ENCODE peak calls at places on chromosome 1, in five cellular contexts. One of them, this sample, is unnamed.

GRCh38 chr1:210234254-210234747 is 1.7 kb downstream of the SERTAD4 start:
- DNase-seq in esophagus squamous epithelium: no peak
- DNase-seq in suprapubic skin: no peak
- DNase-seq in brain microvascular endothelial cell: no peak
- DNase-seq in dorsolateral prefrontal cortex: no peak
- DNase-seq in this sample: no peak

GRCh38 chr1:83676106-83676505 is 322.8 kb downstream of the TTLL7 start:
- DNase-seq in dorsolateral prefrontal cortex: no peak
- DNase-seq in suprapubic skin: no peak
- DNase-seq in brain microvascular endothelial cell: no peak
- DNase-seq in esophagus squamous epithelium: no peak
- DNase-seq in this sample: no peak

GRCh38 chr1:63343922-63344321 is 21.6 kb downstream of the FOXD3 start:
- DNase-seq in suprapubic skin: no peak
- DNase-seq in dorsolateral prefrontal cortex: no peak
- DNase-seq in brain microvascular endothelial cell: no peak
- DNase-seq in esophagus squamous epithelium: no peak
- DNase-seq in this sample: no peak

GRCh38 chr1:66984491-66984890 is 59.7 kb downstream of the MIER1 start:
- DNase-seq in esophagus squamous epithelium: no peak
- DNase-seq in suprapubic skin: no peak
- DNase-seq in dorsolateral prefrontal cortex: no peak
- DNase-seq in brain microvascular endothelial cell: no peak
- DNase-seq in this sample: no peak

GRCh38 chr1:59156526-59157196 is 140.2 kb upstream of the FGGY start:
- DNase-seq in dorsolateral prefrontal cortex: no peak
- DNase-seq in suprapubic skin: no peak
- DNase-seq in brain microvascular endothelial cell: peak
- DNase-seq in esophagus squamous epithelium: no peak
- DNase-seq in this sample: peak

GRCh38 chr1:150022357-150022756 is 11.8 kb upstream of the OTUD7B start:
- DNase-seq in suprapubic skin: no peak
- DNase-seq in brain microvascular endothelial cell: no peak
- DNase-seq in esophagus squamous epithelium: no peak
- DNase-seq in dorsolateral prefrontal cortex: no peak
- DNase-seq in this sample: no peak

GRCh38 chr1:100423832-100424337 is 71.6 kb downstream of the CDC14A start:
- DNase-seq in suprapubic skin: no peak
- DNase-seq in brain microvascular endothelial cell: no peak
- DNase-seq in dorsolateral prefrontal cortex: no peak
- DNase-seq in esophagus squamous epithelium: no peak
- DNase-seq in this sample: no peak

GRCh38 chr1:157969693-157970485 is 23.6 kb upstream of the KIRREL1 start:
- DNase-seq in brain microvascular endothelial cell: peak
- DNase-seq in suprapubic skin: no peak
- DNase-seq in dorsolateral prefrontal cortex: no peak
- DNase-seq in esophagus squamous epithelium: no peak
- DNase-seq in this sample: peak

GRCh38 chr1:156874572-156874971 is 13.9 kb downstream of the NTRK1 start:
- DNase-seq in brain microvascular endothelial cell: no peak
- DNase-seq in dorsolateral prefrontal cortex: no peak
- DNase-seq in suprapubic skin: no peak
- DNase-seq in esophagus squamous epithelium: no peak
- DNase-seq in this sample: no peak

GRCh38 chr1:188240772-188241406 is 1412.1 kb downstream of the PLA2G4A start:
- DNase-seq in brain microvascular endothelial cell: no peak
- DNase-seq in suprapubic skin: no peak
- DNase-seq in dorsolateral prefrontal cortex: no peak
- DNase-seq in esophagus squamous epithelium: no peak
- DNase-seq in this sample: no peak

GRCh38 chr1:91884459-91885290 is 1.3 kb downstream of the TGFBR3 start:
- DNase-seq in esophagus squamous epithelium: no peak
- DNase-seq in brain microvascular endothelial cell: no peak
- DNase-seq in suprapubic skin: no peak
- DNase-seq in dorsolateral prefrontal cortex: no peak
- DNase-seq in this sample: peak

GRCh38 chr1:177439301-177439700 is 268.5 kb downstream of the BRINP2 start:
- DNase-seq in suprapubic skin: no peak
- DNase-seq in brain microvascular endothelial cell: no peak
- DNase-seq in dorsolateral prefrontal cortex: no peak
- DNase-seq in esophagus squamous epithelium: no peak
- DNase-seq in this sample: no peak

GRCh38 chr1:160367516-160367900 is 637 bp downstream of the NHLH1 start:
- DNase-seq in brain microvascular endothelial cell: no peak
- DNase-seq in suprapubic skin: no peak
- DNase-seq in dorsolateral prefrontal cortex: no peak
- DNase-seq in esophagus squamous epithelium: no peak
- DNase-seq in this sample: no peak

GRCh38 chr1:246210751-246211150 is 296.3 kb downstream of the SMYD3 start:
- DNase-seq in brain microvascular endothelial cell: no peak
- DNase-seq in esophagus squamous epithelium: no peak
- DNase-seq in dorsolateral prefrontal cortex: peak
- DNase-seq in suprapubic skin: no peak
- DNase-seq in this sample: no peak

GRCh38 chr1:179303173-179303572 is 9.6 kb downstream of the SOAT1 start:
- DNase-seq in suprapubic skin: no peak
- DNase-seq in brain microvascular endothelial cell: no peak
- DNase-seq in esophagus squamous epithelium: no peak
- DNase-seq in dorsolateral prefrontal cortex: no peak
- DNase-seq in this sample: no peak

GRCh38 chr1:109273570-109274288 is 9.2 kb downstream of the PSRC1 start:
- DNase-seq in suprapubic skin: no peak
- DNase-seq in esophagus squamous epithelium: no peak
- DNase-seq in brain microvascular endothelial cell: no peak
- DNase-seq in dorsolateral prefrontal cortex: no peak
- DNase-seq in this sample: no peak

GRCh38 chr1:3564921-3565831 is 46.1 kb downstream of the MEGF6 start:
- DNase-seq in suprapubic skin: no peak
- DNase-seq in esophagus squamous epithelium: no peak
- DNase-seq in dorsolateral prefrontal cortex: no peak
- DNase-seq in brain microvascular endothelial cell: no peak
- DNase-seq in this sample: peak

GRCh38 chr1:53725238-53725689 is 13.7 kb downstream of the GLIS1 start:
- DNase-seq in suprapubic skin: no peak
- DNase-seq in esophagus squamous epithelium: no peak
- DNase-seq in brain microvascular endothelial cell: no peak
- DNase-seq in dorsolateral prefrontal cortex: no peak
- DNase-seq in this sample: no peak

GRCh38 chr1:215376544-215377264 is 190.4 kb upstream of the KCTD3 start:
- DNase-seq in esophagus squamous epithelium: no peak
- DNase-seq in dorsolateral prefrontal cortex: no peak
- DNase-seq in brain microvascular endothelial cell: peak
- DNase-seq in suprapubic skin: no peak
- DNase-seq in this sample: peak

GRCh38 chr1:155051777-155052398 is 772 bp downstream of the ADAM15 start:
- DNase-seq in esophagus squamous epithelium: no peak
- DNase-seq in dorsolateral prefrontal cortex: peak
- DNase-seq in suprapubic skin: peak
- DNase-seq in brain microvascular endothelial cell: no peak
- DNase-seq in this sample: peak

GRCh38 chr1:226408285-226409184 is 642 bp upstream of the PARP1 start:
- DNase-seq in brain microvascular endothelial cell: no peak
- DNase-seq in suprapubic skin: peak
- DNase-seq in esophagus squamous epithelium: no peak
- DNase-seq in dorsolateral prefrontal cortex: no peak
- DNase-seq in this sample: no peak

GRCh38 chr1:75643460-75643859 is 32.5 kb upstream of the SLC44A5 start:
- DNase-seq in suprapubic skin: no peak
- DNase-seq in dorsolateral prefrontal cortex: no peak
- DNase-seq in brain microvascular endothelial cell: no peak
- DNase-seq in esophagus squamous epithelium: no peak
- DNase-seq in this sample: peak

GRCh38 chr1:43573066-43573799 is 42.5 kb downstream of the PTPRF start:
- DNase-seq in esophagus squamous epithelium: no peak
- DNase-seq in dorsolateral prefrontal cortex: no peak
- DNase-seq in brain microvascular endothelial cell: no peak
- DNase-seq in suprapubic skin: no peak
- DNase-seq in this sample: no peak

GRCh38 chr1:117392776-117393175 is 25.5 kb downstream of the MAN1A2 start:
- DNase-seq in brain microvascular endothelial cell: no peak
- DNase-seq in suprapubic skin: no peak
- DNase-seq in dorsolateral prefrontal cortex: no peak
- DNase-seq in esophagus squamous epithelium: no peak
- DNase-seq in this sample: no peak

GRCh38 chr1:7526867-7527732 is 244.0 kb upstream of the VAMP3 start:
- DNase-seq in dorsolateral prefrontal cortex: no peak
- DNase-seq in esophagus squamous epithelium: no peak
- DNase-seq in brain microvascular endothelial cell: peak
- DNase-seq in suprapubic skin: no peak
- DNase-seq in this sample: no peak

GRCh38 chr1:86395771-86396502 is at the start of gene ODF2L:
- DNase-seq in suprapubic skin: peak
- DNase-seq in brain microvascular endothelial cell: peak
- DNase-seq in dorsolateral prefrontal cortex: peak
- DNase-seq in esophagus squamous epithelium: peak
- DNase-seq in this sample: peak
- TF ChIP-seq CTCF in suprapubic skin: no peak
- TF ChIP-seq CTCF in brain microvascular endothelial cell: no peak
- TF ChIP-seq CTCF in dorsolateral prefrontal cortex: no peak
- TF ChIP-seq CTCF in esophagus squamous epithelium: no peak
- TF ChIP-seq CTCF in this sample: no peak

DNA sequence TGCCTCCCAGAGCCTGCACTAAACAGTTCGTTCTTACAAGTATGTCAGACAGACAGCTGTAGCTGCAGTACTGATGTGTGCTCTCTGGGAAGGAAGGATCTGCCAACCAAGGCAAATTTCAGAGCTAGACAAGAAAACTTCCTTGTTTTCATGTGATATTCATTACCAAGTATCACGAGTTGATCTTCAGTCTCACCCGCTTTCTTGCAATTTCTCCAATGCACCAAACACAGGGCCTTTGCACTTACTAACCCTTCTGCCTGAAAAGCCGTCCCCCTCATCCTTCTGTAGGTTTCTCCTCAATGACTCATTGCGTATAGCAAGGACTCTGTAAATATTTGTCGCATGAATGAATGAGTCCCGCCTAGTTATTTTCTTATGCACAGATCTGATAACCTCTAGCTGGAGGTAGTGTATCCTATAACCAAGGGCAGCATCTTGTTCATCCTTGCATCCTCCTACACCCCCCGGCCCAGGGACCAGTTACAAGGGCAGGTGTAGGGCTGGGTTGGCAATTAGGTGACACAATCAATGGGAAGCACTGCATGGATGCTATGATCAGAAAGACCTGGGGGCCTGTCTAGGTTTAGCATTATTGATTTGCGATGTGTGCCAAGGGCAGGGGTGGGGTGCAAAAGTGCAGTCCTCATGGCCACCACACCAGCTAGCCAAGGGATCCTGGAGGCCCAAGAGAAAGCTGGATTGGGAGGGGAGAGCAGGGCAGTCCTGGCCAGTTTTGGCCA is 51.3 kb upstream of the GPR157 start:
- DNase-seq in brain microvascular endothelial cell: no peak
- DNase-seq in esophagus squamous epithelium: no peak
- DNase-seq in suprapubic skin: no peak
- DNase-seq in dorsolateral prefrontal cortex: no peak
- DNase-seq in this sample: no peak
- H3K4me3 ChIP-seq in brain microvascular endothelial cell: peak
- H3K4me3 ChIP-seq in esophagus squamous epithelium: peak
- H3K4me3 ChIP-seq in suprapubic skin: peak
- H3K4me3 ChIP-seq in dorsolateral prefrontal cortex: no peak
- H3K4me3 ChIP-seq in this sample: peak

DNA sequence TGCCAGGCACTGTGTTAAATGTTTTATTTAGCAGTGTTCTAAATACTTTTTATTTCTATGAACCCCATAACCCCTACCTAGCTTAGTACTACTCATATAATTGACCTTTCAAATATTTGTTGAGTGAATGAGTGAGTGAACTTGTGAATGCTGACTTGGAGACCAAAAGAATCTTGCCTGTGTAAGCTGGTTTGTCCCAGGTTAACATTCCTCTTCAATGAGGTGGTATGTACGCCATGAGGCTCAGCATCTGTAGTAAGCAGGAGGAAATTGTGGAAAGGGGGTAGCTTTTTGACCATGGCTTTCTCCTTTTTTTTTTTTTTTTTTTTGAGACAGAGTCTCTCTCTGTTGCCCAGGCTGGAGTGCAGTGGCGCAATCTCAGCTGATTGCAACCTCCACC is 14.6 kb downstream of the MED18 start:
- DNase-seq in suprapubic skin: no peak
- DNase-seq in dorsolateral prefrontal cortex: no peak
- DNase-seq in brain microvascular endothelial cell: peak
- DNase-seq in esophagus squamous epithelium: no peak
- DNase-seq in this sample: no peak
- TF ChIP-seq CTCF in suprapubic skin: no peak
- TF ChIP-seq CTCF in dorsolateral prefrontal cortex: no peak
- TF ChIP-seq CTCF in brain microvascular endothelial cell: no peak
- TF ChIP-seq CTCF in esophagus squamous epithelium: no peak
- TF ChIP-seq CTCF in this sample: no peak

DNA sequence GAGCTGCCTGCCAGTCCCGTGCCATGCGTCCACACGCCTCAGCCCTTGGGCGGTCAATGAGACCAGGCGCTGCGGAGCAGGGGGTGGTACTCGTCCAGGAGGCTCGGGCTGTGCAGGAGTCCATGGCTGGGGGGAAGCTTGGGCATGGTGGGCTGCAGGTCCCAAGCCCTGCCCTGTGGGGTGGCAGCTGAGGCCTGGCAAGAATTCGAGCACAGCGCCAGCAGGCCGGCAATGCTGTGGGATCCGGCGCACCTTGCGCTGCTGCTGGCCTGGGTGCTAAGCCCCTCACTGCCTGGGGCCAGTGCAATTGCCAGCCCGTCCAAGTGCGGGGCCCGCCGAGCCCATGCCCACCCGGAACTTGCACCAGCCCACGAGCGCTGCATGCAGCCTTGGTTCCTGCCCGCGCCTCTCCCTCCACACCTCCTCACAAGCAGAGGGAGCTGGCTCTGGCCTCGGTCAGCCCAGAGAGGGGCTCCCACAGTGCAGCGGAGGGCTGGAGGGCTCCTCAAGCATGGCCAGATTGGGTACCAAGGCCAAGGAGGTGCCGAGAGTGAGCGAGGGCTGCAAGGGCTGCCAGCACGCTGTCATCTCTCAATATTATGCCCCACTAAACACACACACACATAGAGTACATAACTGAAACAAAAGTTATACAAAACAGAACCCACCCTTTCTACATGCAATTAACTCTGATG is 307.7 kb downstream of the LMO4 start:
- DNase-seq in suprapubic skin: no peak
- DNase-seq in esophagus squamous epithelium: no peak
- DNase-seq in dorsolateral prefrontal cortex: no peak
- DNase-seq in brain microvascular endothelial cell: no peak
- DNase-seq in this sample: no peak
- H3K4me3 ChIP-seq in suprapubic skin: no peak
- H3K4me3 ChIP-seq in esophagus squamous epithelium: no peak
- H3K4me3 ChIP-seq in dorsolateral prefrontal cortex: no peak
- H3K4me3 ChIP-seq in brain microvascular endothelial cell: no peak
- H3K4me3 ChIP-seq in this sample: no peak

GRCh38 chr1:23980006-23980724 is at the start of gene SRSF10:
- DNase-seq in dorsolateral prefrontal cortex: peak
- DNase-seq in brain microvascular endothelial cell: peak
- DNase-seq in esophagus squamous epithelium: peak
- DNase-seq in suprapubic skin: peak
- DNase-seq in this sample: peak
- TF ChIP-seq CTCF in dorsolateral prefrontal cortex: peak
- TF ChIP-seq CTCF in brain microvascular endothelial cell: peak
- TF ChIP-seq CTCF in esophagus squamous epithelium: peak
- TF ChIP-seq CTCF in suprapubic skin: no peak
- TF ChIP-seq CTCF in this sample: peak

This sample was measured in fibroblast of pulmonary artery.